ENCODE peak calls at places on chromosomes 13 and 19, in four cellular contexts. One of them, this sample, is unnamed.

GRCh38 chr13:44854264-44855060 is 134.8 kb downstream of the NUFIP1 start:
- DNase-seq in K562: no peak
- DNase-seq in HL-60: no peak
- DNase-seq in GM23338: no peak
- DNase-seq in this sample: no peak

GRCh38 chr19:13744179-13744578 is 20.1 kb upstream of the MRI1 start:
- DNase-seq in K562: no peak
- DNase-seq in HL-60: no peak
- DNase-seq in GM23338: no peak
- DNase-seq in this sample: no peak

GRCh38 chr13:52644108-52644507 is 1.9 kb downstream of the HNRNPA1L2 start:
- DNase-seq in K562: no peak
- DNase-seq in HL-60: no peak
- DNase-seq in GM23338: no peak
- DNase-seq in this sample: no peak

GRCh38 chr13:49828452-49828851 is 36.0 kb upstream of the KPNA3 start:
- DNase-seq in K562: no peak
- DNase-seq in HL-60: peak
- DNase-seq in GM23338: peak
- DNase-seq in this sample: no peak

GRCh38 chr13:44715287-44716224 is 139.4 kb upstream of the TSC22D1 start:
- DNase-seq in K562: no peak
- DNase-seq in HL-60: no peak
- DNase-seq in GM23338: no peak
- DNase-seq in this sample: no peak

GRCh38 chr13:49171358-49171757 is 48.8 kb upstream of the MLNR start:
- DNase-seq in K562: no peak
- DNase-seq in HL-60: no peak
- DNase-seq in GM23338: no peak
- DNase-seq in this sample: no peak

GRCh38 chr19:50427997-50428425 is 4.7 kb upstream of the MYBPC2 start:
- DNase-seq in K562: no peak
- DNase-seq in HL-60: peak
- DNase-seq in GM23338: peak
- DNase-seq in this sample: no peak

GRCh38 chr19:40466219-40467006 is at the start of gene SPTBN4:
- DNase-seq in K562: no peak
- DNase-seq in HL-60: no peak
- DNase-seq in GM23338: no peak
- DNase-seq in this sample: no peak

GRCh38 chr19:49533551-49534488 is 6.0 kb downstream of the RCN3 start:
- DNase-seq in K562: peak
- DNase-seq in HL-60: peak
- DNase-seq in GM23338: peak
- DNase-seq in this sample: no peak

GRCh38 chr19:29546583-29547190 is 20.9 kb downstream of the VSTM2B start:
- DNase-seq in K562: no peak
- DNase-seq in HL-60: no peak
- DNase-seq in GM23338: no peak
- DNase-seq in this sample: no peak

GRCh38 chr13:97011446-97012131 is 17.3 kb upstream of the OXGR1 start:
- DNase-seq in K562: no peak
- DNase-seq in HL-60: no peak
- DNase-seq in GM23338: no peak
- DNase-seq in this sample: no peak

GRCh38 chr13:21137696-21138095 is 38.7 kb downstream of the SKA3 start:
- DNase-seq in K562: no peak
- DNase-seq in HL-60: no peak
- DNase-seq in GM23338: no peak
- DNase-seq in this sample: no peak

GRCh38 chr13:40269086-40269485 is 397.4 kb downstream of the FOXO1 start:
- DNase-seq in K562: no peak
- DNase-seq in HL-60: no peak
- DNase-seq in GM23338: no peak
- DNase-seq in this sample: no peak

GRCh38 chr19:45917421-45918091 is 3.0 kb upstream of the NANOS2 start:
- DNase-seq in K562: no peak
- DNase-seq in HL-60: no peak
- DNase-seq in GM23338: no peak
- DNase-seq in this sample: no peak

GRCh38 chr19:45547965-45548609 is 36.5 kb downstream of the OPA3 start:
- DNase-seq in K562: peak
- DNase-seq in HL-60: no peak
- DNase-seq in GM23338: no peak
- DNase-seq in this sample: no peak

GRCh38 chr13:76707360-76707759 is 178.8 kb downstream of the KCTD12 start:
- DNase-seq in K562: no peak
- DNase-seq in HL-60: no peak
- DNase-seq in GM23338: no peak
- DNase-seq in this sample: no peak

GRCh38 chr19:43488179-43488578 is 16.4 kb downstream of the PHLDB3 start:
- DNase-seq in K562: no peak
- DNase-seq in HL-60: no peak
- DNase-seq in GM23338: no peak
- DNase-seq in this sample: no peak

GRCh38 chr19:33094504-33095067 is 13.6 kb downstream of the GPATCH1 start:
- DNase-seq in K562: no peak
- DNase-seq in HL-60: no peak
- DNase-seq in GM23338: no peak
- DNase-seq in this sample: no peak

GRCh38 chr19:18507021-18507726 is 14.7 kb downstream of the ELL start:
- DNase-seq in K562: no peak
- DNase-seq in HL-60: no peak
- DNase-seq in GM23338: no peak
- DNase-seq in this sample: no peak

GRCh38 chr13:84497613-84498012 is 615.3 kb upstream of the SLITRK1 start:
- DNase-seq in K562: no peak
- DNase-seq in HL-60: no peak
- DNase-seq in GM23338: no peak
- DNase-seq in this sample: no peak

GRCh38 chr19:33752945-33753344 is 43.7 kb upstream of the KCTD15 start:
- DNase-seq in K562: no peak
- DNase-seq in HL-60: no peak
- DNase-seq in GM23338: no peak
- DNase-seq in this sample: no peak

GRCh38 chr19:16886305-16886880 is 2.4 kb upstream of the F2RL3 start:
- DNase-seq in K562: no peak
- DNase-seq in HL-60: no peak
- DNase-seq in GM23338: no peak
- DNase-seq in this sample: no peak

GRCh38 chr13:27039171-27039701 is 132.4 kb downstream of the USP12 start:
- DNase-seq in K562: no peak
- DNase-seq in HL-60: no peak
- DNase-seq in GM23338: no peak
- DNase-seq in this sample: no peak

GRCh38 chr19:47752440-47753211 is 7.3 kb downstream of the NOP53 start:
- DNase-seq in K562: no peak
- DNase-seq in HL-60: no peak
- DNase-seq in GM23338: no peak
- DNase-seq in this sample: no peak

GRCh38 chr19:771332-771785 is 20.4 kb downstream of the MISP start:
- DNase-seq in K562: peak
- DNase-seq in HL-60: peak
- DNase-seq in GM23338: peak
- DNase-seq in this sample: no peak

GRCh38 chr19:45401815-45402468 is 2.9 kb downstream of the PPP1R13L start:
- DNase-seq in K562: no peak
- DNase-seq in HL-60: no peak
- DNase-seq in GM23338: no peak
- DNase-seq in this sample: no peak

GRCh38 chr13:82062772-82063171 is 1721.8 kb upstream of the SPRY2 start:
- DNase-seq in K562: no peak
- DNase-seq in HL-60: no peak
- DNase-seq in GM23338: no peak
- DNase-seq in this sample: no peak

GRCh38 chr13:46622918-46623256 is 69.9 kb downstream of the LRCH1 start:
- DNase-seq in K562: no peak
- DNase-seq in HL-60: no peak
- DNase-seq in GM23338: no peak
- DNase-seq in this sample: no peak

GRCh38 chr19:55344444-55344843 is 4.8 kb downstream of the KMT5C start:
- DNase-seq in K562: no peak
- DNase-seq in HL-60: no peak
- DNase-seq in GM23338: no peak
- DNase-seq in this sample: no peak

GRCh38 chr19:49560358-49560900 is 19.9 kb downstream of the NOSIP start:
- DNase-seq in K562: peak
- DNase-seq in HL-60: peak
- DNase-seq in GM23338: no peak
- DNase-seq in this sample: no peak

GRCh38 chr13:94966380-94966779 is 254.0 kb upstream of the SOX21 start:
- DNase-seq in K562: no peak
- DNase-seq in HL-60: no peak
- DNase-seq in GM23338: no peak
- DNase-seq in this sample: no peak

GRCh38 chr19:44476559-44477408 is 23.5 kb downstream of the ZNF180 start:
- DNase-seq in K562: no peak
- DNase-seq in HL-60: no peak
- DNase-seq in GM23338: peak
- DNase-seq in this sample: no peak

GRCh38 chr19:34430738-34431625 is 2.8 kb downstream of the UBA2 start:
- DNase-seq in K562: peak
- DNase-seq in HL-60: peak
- DNase-seq in GM23338: peak
- DNase-seq in this sample: peak

GRCh38 chr13:108787709-108788394 is 158.4 kb downstream of the MYO16 start:
- DNase-seq in K562: no peak
- DNase-seq in HL-60: no peak
- DNase-seq in GM23338: no peak
- DNase-seq in this sample: no peak

GRCh38 chr19:56721714-56722113 is 50.2 kb upstream of the ZNF835 start:
- DNase-seq in K562: no peak
- DNase-seq in HL-60: no peak
- DNase-seq in GM23338: no peak
- DNase-seq in this sample: no peak
- TF ChIP-seq REST in K562: no peak
- TF ChIP-seq REST in HL-60: peak
- TF ChIP-seq REST in GM23338: no peak
- TF ChIP-seq REST in this sample: peak

GRCh38 chr19:14961956-14962685 is 17.5 kb downstream of the SLC1A6 start:
- DNase-seq in K562: no peak
- DNase-seq in HL-60: no peak
- DNase-seq in GM23338: no peak
- DNase-seq in this sample: no peak

GRCh38 chr19:14954071-14954655 is 12.9 kb downstream of the OR7C2 start:
- DNase-seq in K562: peak
- DNase-seq in HL-60: no peak
- DNase-seq in GM23338: peak
- DNase-seq in this sample: no peak

GRCh38 chr19:14957464-14957863 is 16.2 kb downstream of the OR7C2 start:
- DNase-seq in K562: no peak
- DNase-seq in HL-60: no peak
- DNase-seq in GM23338: no peak
- DNase-seq in this sample: no peak

GRCh38 chr19:14959263-14959662 is 18.0 kb downstream of the OR7C2 start:
- DNase-seq in K562: no peak
- DNase-seq in HL-60: no peak
- DNase-seq in GM23338: no peak
- DNase-seq in this sample: no peak
- H3K4me3 ChIP-seq in K562: no peak
- H3K4me3 ChIP-seq in HL-60: no peak
- H3K4me3 ChIP-seq in GM23338: no peak
- H3K4me3 ChIP-seq in this sample: no peak

DNA sequence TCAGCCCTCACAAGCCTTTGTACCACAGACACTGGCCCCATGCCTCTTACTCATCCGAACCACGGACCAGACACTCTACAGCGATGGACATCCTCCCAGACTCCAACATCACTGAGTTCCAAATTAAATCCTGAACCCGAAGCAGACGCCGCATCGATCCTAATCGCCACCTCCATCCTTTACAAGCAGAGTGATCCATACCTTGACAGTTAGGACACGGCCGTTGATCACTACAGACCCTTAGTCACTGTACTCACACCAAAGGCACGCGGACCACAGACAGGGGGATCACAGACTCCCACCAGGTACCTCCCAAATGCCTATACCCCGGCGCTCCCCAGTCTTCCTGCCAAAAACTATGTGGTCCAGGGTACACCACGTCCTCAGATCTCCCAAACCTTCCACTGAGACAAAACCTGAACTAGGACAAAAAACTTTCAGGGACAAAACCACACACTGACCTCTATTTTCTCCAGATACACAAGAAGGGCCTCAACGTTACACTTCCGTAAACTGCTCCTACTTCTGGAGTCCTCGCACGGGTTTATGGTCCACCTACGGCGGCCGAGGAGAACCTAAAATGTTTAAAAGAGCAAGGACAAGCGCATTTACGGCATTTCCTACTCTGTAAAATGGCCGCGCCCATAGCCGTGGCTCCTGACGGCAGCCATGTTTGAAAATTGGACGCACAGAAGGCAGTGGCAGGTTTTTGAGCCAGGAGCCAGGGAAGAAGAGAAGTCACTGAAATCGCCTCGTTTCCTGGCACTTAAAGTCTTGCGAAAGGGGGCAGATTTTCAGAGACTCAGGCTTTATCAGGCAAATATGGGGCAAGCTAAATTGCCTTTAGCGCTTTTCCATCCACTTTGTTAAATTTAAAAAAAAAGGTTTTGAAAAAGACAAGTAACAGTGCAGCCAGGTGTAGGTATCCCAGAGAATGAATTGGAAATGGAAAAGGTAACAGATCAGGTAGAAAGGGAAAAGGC is at the start of gene ZNF350:
- DNase-seq in K562: peak
- DNase-seq in HL-60: peak
- DNase-seq in GM23338: peak
- DNase-seq in this sample: peak
- TF ChIP-seq REST in K562: no peak
- TF ChIP-seq REST in HL-60: peak
- TF ChIP-seq REST in GM23338: no peak
- TF ChIP-seq REST in this sample: no peak

GRCh38 chr13:43267916-43268315 is 244.5 kb downstream of the DNAJC15 start:
- DNase-seq in K562: no peak
- DNase-seq in HL-60: no peak
- DNase-seq in GM23338: no peak
- DNase-seq in this sample: no peak
- H3K4me3 ChIP-seq in K562: no peak
- H3K4me3 ChIP-seq in HL-60: no peak
- H3K4me3 ChIP-seq in GM23338: no peak
- H3K4me3 ChIP-seq in this sample: no peak

GRCh38 chr13:99298056-99298455 is 9.1 kb downstream of the GPR183 start:
- DNase-seq in K562: no peak
- DNase-seq in HL-60: no peak
- DNase-seq in GM23338: no peak
- DNase-seq in this sample: no peak
- TF ChIP-seq REST in K562: no peak
- TF ChIP-seq REST in HL-60: no peak
- TF ChIP-seq REST in GM23338: no peak
- TF ChIP-seq REST in this sample: no peak